ENCODE peak calls at places on chromosomes 5 and 9, in four cellular contexts. W, S, N and Z are unnamed samples.

GRCh38 chr9:76558465-76558864 is 99.5 kb downstream of the GCNT1 start:
- DNase-seq in W (no peak), N (no peak), S (no peak), Z (no peak)

GRCh38 chr5:80156156-80156555 is 99.7 kb downstream of the SERINC5 start:
- DNase-seq in W (no peak), N (peak; percentile 40), S (no peak), Z (no peak)

GRCh38 chr9:107794259-107794658 is 304.7 kb upstream of the KLF4 start:
- DNase-seq in N (no peak), W (no peak), S (no peak), Z (no peak)

GRCh38 chr5:56825222-56825824 is 10.0 kb downstream of the MAP3K1 start:
- DNase-seq in N (no peak), W (no peak), S (no peak), Z (no peak)

GRCh38 chr5:153584131-153584530 is 93.7 kb downstream of the GRIA1 start:
- DNase-seq in W (no peak), N (no peak), S (no peak), Z (no peak)

GRCh38 chr9:112084334-112084733 is 90.8 kb downstream of the SUSD1 start:
- DNase-seq in S (no peak), N (no peak), W (no peak), Z (no peak)

GRCh38 chr5:143506881-143507552 is 103.5 kb upstream of the NR3C1 start:
- DNase-seq in S (no peak), N (peak; percentile 99), W (no peak), Z (no peak)

GRCh38 chr5:102857090-102857818 is 102.1 kb downstream of the PAM start:
- DNase-seq in N (no peak), S (no peak), W (no peak), Z (no peak)

GRCh38 chr5:77066823-77067442 is 20.2 kb downstream of the ZBED3 start:
- DNase-seq in S (no peak), N (no peak), W (no peak), Z (no peak)

GRCh38 chr9:99677281-99677680 is 144.4 kb upstream of the NR4A3 start:
- DNase-seq in W (no peak), N (no peak), S (no peak), Z (no peak)
- H3K9me3 ChIP-seq in W (no peaks in the 10 kb centered on the region), N (peaks cover 9% of the 10 kb centered on the region), S (no peaks in the 10 kb centered on the region), Z (no peaks in the 10 kb centered on the region)

DNA sequence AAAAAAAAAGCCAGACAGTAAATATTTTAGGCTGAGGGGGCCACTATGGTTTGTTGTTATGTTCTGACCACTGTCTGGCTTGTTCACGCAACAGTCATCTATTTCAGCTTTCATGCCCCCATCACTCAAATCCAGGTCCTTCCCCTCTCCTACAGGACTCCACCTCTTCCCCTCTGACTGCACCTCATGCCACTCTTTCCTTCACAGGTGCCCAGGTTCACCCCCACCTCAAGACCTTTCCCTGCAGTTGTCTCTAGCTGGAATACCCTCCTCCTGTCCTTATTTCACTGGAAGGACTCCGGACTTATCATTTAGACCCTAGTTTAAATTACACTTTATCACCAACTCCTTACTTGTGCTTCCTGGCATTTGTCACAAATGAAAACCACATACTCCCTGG is 3.4 kb downstream of the RPS14 start:
- DNase-seq in N (no peak), W (no peak), S (no peak), Z (no peak)
- H3K36me3 ChIP-seq in N (peaks cover 45% of the 10 kb centered on the region), W (peaks cover 52% of the 10 kb centered on the region), S (peaks cover 48% of the 10 kb centered on the region), Z (peaks cover 40% of the 10 kb centered on the region)

GRCh38 chr5:91591076-91591475 is 208.0 kb upstream of the ARRDC3 start:
- DNase-seq in W (no peak), N (no peak), S (no peak), Z (no peak)
- H3K9me3 ChIP-seq in W (peaks cover 8% of the 10 kb centered on the region), N (peaks cover 72% of the 10 kb centered on the region), S (no peaks in the 10 kb centered on the region), Z (no peaks in the 10 kb centered on the region)

GRCh38 chr5:1336749-1337489 is 8.0 kb downstream of the CLPTM1L start:
- DNase-seq in S (no peak), N (no peak), W (peak; percentile 23), Z (no peak)
- H3K36me3 ChIP-seq in S (peaks cover 92% of the 10 kb centered on the region), N (peaks cover 80% of the 10 kb centered on the region), W (peaks cover 85% of the 10 kb centered on the region), Z (peaks cover 88% of the 10 kb centered on the region)

GRCh38 chr5:140791111-140791510 is 3.5 kb upstream of the PCDHA2 start:
- DNase-seq in W (no peak), S (no peak), N (no peak), Z (no peak)
- H3K9me3 ChIP-seq in W (peaks cover 8% of the 10 kb centered on the region), S (peaks cover 43% of the 10 kb centered on the region), N (peaks cover 54% of the 10 kb centered on the region), Z (peaks cover 6% of the 10 kb centered on the region)

DNA sequence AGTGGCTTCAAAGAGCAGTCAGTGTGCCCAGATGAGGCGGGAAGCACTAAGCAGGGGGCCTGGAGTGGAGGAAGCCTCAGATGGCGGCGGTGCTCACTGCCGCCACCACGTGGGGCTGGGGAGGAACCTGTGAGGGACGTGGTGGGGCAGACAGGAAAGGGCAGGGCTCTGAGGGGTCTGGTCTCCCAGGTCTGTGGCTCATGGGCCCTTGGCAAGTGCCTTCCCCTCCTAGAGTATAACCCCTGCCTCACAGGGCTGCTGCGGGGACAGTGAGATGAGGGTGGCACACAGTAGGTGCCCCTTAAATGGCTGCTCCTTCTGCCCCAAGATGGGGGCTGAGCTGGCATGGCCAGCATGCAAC is 26.6 kb downstream of the NR5A1 start:
- DNase-seq in W (no peak), N (peak; percentile 34), S (no peak), Z (no peak)
- H3K36me3 ChIP-seq in W (no peaks in the 10 kb centered on the region), N (no peaks in the 10 kb centered on the region), S (no peaks in the 10 kb centered on the region), Z (no peaks in the 10 kb centered on the region)